ENCODE peak calls at places on chromosome 6, in ten cellular contexts. W is H9, P is tibial nerve, F is right lobe of liver, L is transverse colon, O is endothelial cell, V is mammary epithelial cell, R is adrenal gland, H is body of pancreas, D is HFF-Myc. M is an unnamed sample.

GRCh38 chr6:104595315-104595820 is 264.4 kb downstream of the HACE1 start:
- DNase-seq in D (no peak), H (no peak), F (no peak), W (no peak), L (no peak), P (no peak), O (no peak), V (no peak), R (no peak), M (no peak)

GRCh38 chr6:9233686-9234085 is 798.3 kb upstream of the SLC35B3 start:
- DNase-seq in F (no peak), V (no peak), D (peak), P (no peak), H (no peak), L (no peak), R (no peak), O (no peak), W (no peak), M (no peak)

GRCh38 chr6:153003294-153003645 is 761 bp upstream of the MTRF1L start:
- DNase-seq in D (no peak), R (no peak), V (peak), F (no peak), H (peak), L (no peak), W (no peak), P (no peak), O (peak), M (no peak)

GRCh38 chr6:170080828-170081368 is 210.0 kb downstream of the DLL1 start:
- DNase-seq in D (no peak), L (peak), F (peak), P (no peak), W (peak), R (peak), H (peak), O (peak), V (no peak), M (no peak)

GRCh38 chr6:112036088-112036637 is 17.7 kb upstream of the CCN6 start:
- DNase-seq in R (no peak), P (no peak), H (no peak), D (no peak), V (peak), O (no peak), L (no peak), W (no peak), F (no peak), M (no peak)

GRCh38 chr6:3328796-3329195 is 70.0 kb downstream of the PSMG4 start:
- DNase-seq in D (no peak), W (no peak), H (peak), F (no peak), L (no peak), P (no peak), V (no peak), O (no peak), R (no peak), M (no peak)

GRCh38 chr6:118993803-118994231 is 58.9 kb upstream of the MCM9 start:
- DNase-seq in R (no peak), P (no peak), F (no peak), W (no peak), D (no peak), L (no peak), O (no peak), V (no peak), H (no peak), M (no peak)

GRCh38 chr6:152571089-152571488 is 66.1 kb downstream of the SYNE1 start:
- DNase-seq in P (no peak), V (no peak), H (no peak), D (no peak), R (no peak), L (no peak), W (no peak), F (no peak), O (no peak), M (no peak)

GRCh38 chr6:52157301-52157930 is 28.8 kb upstream of the IL17A start:
- DNase-seq in O (no peak), H (no peak), D (no peak), L (no peak), R (no peak), W (no peak), V (peak), P (no peak), F (no peak), M (no peak)

GRCh38 chr6:155889405-155889804 is 433.8 kb upstream of the NOX3 start:
- DNase-seq in H (no peak), W (no peak), L (peak), V (no peak), D (no peak), F (no peak), R (no peak), P (no peak), O (no peak), M (no peak)

GRCh38 chr6:119533603-119534279 is 184.2 kb upstream of the MAN1A1 start:
- DNase-seq in R (no peak), O (no peak), H (peak), L (no peak), D (peak), F (no peak), W (no peak), V (peak), P (no peak), M (no peak)

GRCh38 chr6:34671801-34672656 is 24.5 kb downstream of the ILRUN start:
- DNase-seq in F (no peak), P (no peak), O (no peak), R (no peak), D (no peak), V (peak), L (peak), W (no peak), H (no peak), M (no peak)

GRCh38 chr6:31169123-31169857 is 1.2 kb downstream of the POU5F1 start:
- DNase-seq in H (no peak), R (no peak), L (no peak), W (no peak), D (no peak), O (no peak), P (no peak), V (no peak), F (no peak), M (no peak)

GRCh38 chr6:53651764-53652401 is 13.7 kb downstream of the KLHL31 start:
- DNase-seq in O (peak), P (peak), W (peak), D (peak), R (peak), V (peak), F (peak), L (peak), H (peak), M (peak)

GRCh38 chr6:130841128-130841728 is 14.0 kb downstream of the SMLR1 start:
- DNase-seq in H (no peak), L (no peak), W (no peak), O (no peak), P (no peak), F (no peak), D (no peak), R (no peak), V (no peak), M (no peak)

GRCh38 chr6:136226674-136227377 is 23.3 kb downstream of the MTFR2 start:
- DNase-seq in R (no peak), V (no peak), O (no peak), W (no peak), D (no peak), L (no peak), F (no peak), H (no peak), P (no peak), M (no peak)

GRCh38 chr6:14950103-14950969 is 295.5 kb upstream of the JARID2 start:
- DNase-seq in F (no peak), O (no peak), L (no peak), V (no peak), D (no peak), P (no peak), H (no peak), R (no peak), W (no peak), M (no peak)

GRCh38 chr6:117989086-117989485 is 82.0 kb downstream of the SLC35F1 start:
- DNase-seq in O (no peak), H (no peak), D (no peak), L (no peak), W (no peak), F (no peak), R (no peak), V (no peak), P (no peak), M (no peak)

GRCh38 chr6:97189767-97190166 is 93.2 kb downstream of the MMS22L start:
- DNase-seq in L (no peak), W (no peak), P (no peak), V (no peak), D (no peak), R (no peak), H (no peak), O (no peak), F (no peak), M (no peak)

GRCh38 chr6:145962581-145962980 is 1.6 kb downstream of the SHPRH start:
- DNase-seq in F (no peak), V (no peak), R (no peak), L (no peak), D (no peak), O (no peak), H (no peak), W (no peak), P (no peak), M (no peak)

GRCh38 chr6:151275566-151275965 is 35.8 kb downstream of the AKAP12 start:
- DNase-seq in H (no peak), P (no peak), V (no peak), R (no peak), L (no peak), D (no peak), O (no peak), W (no peak), F (no peak), M (no peak)

GRCh38 chr6:51495016-51495805 is 592.2 kb downstream of the PKHD1 start:
- DNase-seq in H (peak), L (no peak), O (no peak), D (no peak), R (no peak), F (peak), V (no peak), P (no peak), W (no peak), M (no peak)

GRCh38 chr6:106533079-106533478 is 96.2 kb downstream of the RTN4IP1 start:
- DNase-seq in L (no peak), P (no peak), F (no peak), W (peak), D (no peak), H (no peak), V (no peak), O (no peak), R (no peak), M (no peak)

GRCh38 chr6:149054559-149055194 is 262.8 kb upstream of the TAB2 start:
- DNase-seq in V (no peak), L (no peak), W (no peak), H (peak), D (no peak), F (no peak), P (no peak), O (no peak), R (no peak), M (no peak)

DNA sequence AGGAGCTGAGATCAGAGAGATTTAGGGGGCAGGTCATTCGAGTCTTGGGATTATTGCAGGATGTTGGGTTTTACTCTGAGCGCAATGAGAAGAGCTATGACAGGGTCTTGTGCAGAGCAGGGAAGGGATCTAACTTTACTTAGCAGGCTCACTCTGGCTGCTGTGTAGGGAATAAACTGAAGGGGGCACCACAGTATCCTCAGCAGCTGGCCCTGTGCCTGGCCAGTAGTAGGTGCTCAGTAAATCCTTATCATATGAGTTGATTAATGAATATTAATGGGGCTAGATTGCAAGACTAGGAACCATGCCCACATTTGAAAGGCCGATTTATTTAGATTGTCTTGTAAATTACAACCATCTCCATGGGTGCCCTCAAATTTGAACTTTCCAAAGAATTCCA is 4.6 kb upstream of the MDGA1 start:
- DNase-seq in R (no peak), L (no peak), V (no peak), D (no peak), H (no peak), W (no peak), P (no peak), F (no peak), O (no peak), M (no peak)
- TF ChIP-seq CTCF in R (no peak), L (no peak), V (no peak), D (no peak), H (no peak), W (peak), P (no peak), F (no peak), O (no peak), M (no peak)

GRCh38 chr6:57174511-57174907 is 2.4 kb downstream of the BAG2 start:
- DNase-seq in D (no peak), O (no peak), F (no peak), P (no peak), W (no peak), V (no peak), R (no peak), H (no peak), L (no peak), M (no peak)

GRCh38 chr6:57173056-57173885 is 1.1 kb downstream of the BAG2 start:
- DNase-seq in V (peak), W (peak), O (no peak), F (no peak), L (peak), P (no peak), H (peak), D (no peak), R (peak), M (no peak)

GRCh38 chr6:57177545-57178225 is 5.6 kb downstream of the BAG2 start:
- DNase-seq in P (peak), F (no peak), H (peak), R (no peak), L (peak), W (no peak), O (no peak), D (no peak), V (no peak), M (peak)

GRCh38 chr6:57172136-57173055 is at the start of gene BAG2:
- DNase-seq in F (peak), W (peak), O (peak), D (peak), P (peak), H (peak), R (peak), L (peak), V (peak), M (peak)

DNA sequence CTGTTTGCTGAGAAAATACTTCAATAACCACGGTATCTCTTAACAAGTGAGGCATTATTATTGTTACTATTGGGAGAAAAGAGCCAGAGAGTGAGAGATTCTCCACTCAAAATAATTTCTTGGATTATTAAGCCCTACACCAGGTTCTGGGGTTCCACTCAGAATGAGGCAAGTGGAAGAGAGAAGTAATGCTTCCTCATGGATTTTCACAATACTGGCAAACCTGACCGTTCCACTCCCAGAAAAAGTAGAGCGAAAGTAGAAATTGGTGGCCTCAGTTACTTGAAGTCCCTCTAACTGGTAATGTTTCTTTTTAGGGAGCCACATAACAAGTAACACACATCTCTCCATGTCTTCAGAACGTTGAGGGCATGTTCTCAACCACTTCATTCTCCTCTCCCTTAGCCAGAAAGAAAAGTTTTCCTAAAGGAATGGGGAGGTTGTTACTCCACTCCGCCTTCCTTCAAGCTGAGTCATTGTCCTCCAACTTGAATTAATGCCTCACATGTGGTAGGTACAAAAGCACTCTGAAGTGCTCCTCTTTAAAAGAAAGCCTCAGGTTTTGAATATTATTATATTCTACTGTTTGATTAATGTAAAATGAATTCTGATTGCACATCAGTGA is 1.9 kb downstream of the BAG2 start:
- DNase-seq in H (no peak), V (peak), R (no peak), O (no peak), W (peak), D (peak), L (no peak), F (no peak), P (peak), M (no peak)
- TF ChIP-seq CTCF in H (no peak), V (no peak), R (no peak), O (no peak), W (no peak), D (no peak), L (no peak), F (no peak), P (no peak), M (no peak)

GRCh38 chr6:158506577-158506976 is 53.3 kb upstream of the TMEM181 start:
- DNase-seq in F (no peak), H (no peak), O (peak), D (no peak), L (no peak), P (no peak), V (no peak), W (peak), R (no peak), M (no peak)
- TF ChIP-seq CTCF in F (no peak), H (no peak), O (peak), D (peak), L (no peak), P (no peak), V (no peak), W (peak), R (no peak), M (no peak)

DNA sequence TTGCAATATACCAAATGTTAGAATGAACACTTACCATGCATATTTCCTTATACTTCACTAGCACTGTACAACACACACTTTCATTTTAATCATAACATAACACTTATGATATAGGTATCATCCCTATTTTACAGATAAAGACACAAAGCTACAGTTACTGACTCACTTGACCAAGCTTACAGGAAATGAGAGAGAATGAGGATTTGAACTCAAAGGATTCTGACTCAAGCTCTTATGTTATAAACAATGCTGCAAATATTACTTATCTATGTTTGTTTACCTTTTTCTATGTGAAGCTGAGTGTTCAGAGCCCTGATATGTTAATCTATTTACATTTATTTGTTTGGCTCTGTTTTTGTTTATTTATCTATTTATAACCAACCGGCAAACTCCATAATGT is 245.4 kb downstream of the PTPRK start:
- DNase-seq in R (no peak), H (no peak), W (no peak), D (no peak), O (no peak), P (no peak), L (no peak), F (no peak), V (peak), M (no peak)
- TF ChIP-seq CTCF in R (no peak), H (no peak), W (no peak), D (no peak), O (no peak), P (no peak), L (no peak), F (no peak), V (no peak), M (no peak)

GRCh38 chr6:166443166-166443565 is 60.4 kb upstream of the MPC1 start:
- DNase-seq in H (no peak), O (no peak), W (no peak), P (no peak), L (no peak), F (no peak), R (no peak), D (no peak), V (no peak), M (no peak)
- TF ChIP-seq CTCF in H (no peak), O (no peak), W (peak), P (no peak), L (no peak), F (no peak), R (no peak), D (no peak), V (no peak), M (no peak)

DNA sequence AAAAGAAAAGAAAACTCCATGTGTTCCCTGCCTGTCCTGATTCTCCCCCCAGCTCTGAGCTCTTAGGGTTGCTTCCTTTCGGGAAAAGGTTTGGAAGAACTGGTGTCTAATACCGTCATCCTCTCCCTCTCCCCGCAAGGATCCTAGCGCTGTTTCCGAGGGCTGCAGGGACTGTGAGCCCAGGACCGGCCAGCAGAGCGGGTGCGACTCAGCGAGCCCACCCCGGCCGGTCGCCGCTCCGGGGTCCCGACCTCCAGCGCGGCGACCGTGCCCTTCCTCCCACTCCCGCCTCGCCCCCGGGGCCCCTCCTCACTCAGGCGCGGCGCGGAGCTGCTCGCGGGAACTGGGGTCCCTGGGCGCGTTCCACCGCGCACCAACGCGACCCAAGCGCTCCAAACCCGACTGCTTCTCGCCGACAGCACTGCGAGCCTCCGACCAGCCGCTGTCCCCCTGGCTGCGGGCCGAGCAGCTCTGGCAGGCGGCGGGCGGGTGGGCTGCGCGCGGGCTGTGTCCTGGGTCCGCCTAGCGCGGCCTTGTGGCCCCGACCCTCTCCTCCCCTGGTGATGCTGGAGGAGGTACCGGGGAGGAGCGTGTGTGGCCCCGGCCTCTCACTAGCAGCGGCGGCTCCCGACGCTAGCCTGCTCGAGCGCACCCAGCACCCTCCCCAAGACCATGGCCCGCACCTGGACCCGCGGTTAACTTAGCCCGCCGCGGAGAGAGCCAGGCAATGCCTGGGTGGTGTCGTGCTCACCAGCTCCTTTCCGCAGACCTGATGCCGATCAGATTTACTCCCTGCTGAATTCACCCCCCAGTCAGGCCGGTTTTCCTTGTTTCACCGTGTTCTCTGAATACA is at the start of gene PLA2G7:
- DNase-seq in H (peak), W (peak), R (peak), L (peak), O (peak), F (no peak), V (peak), D (no peak), P (no peak), M (peak)
- TF ChIP-seq CTCF in H (no peak), W (no peak), R (no peak), L (no peak), O (no peak), F (no peak), V (no peak), D (no peak), P (no peak), M (no peak)

GRCh38 chr6:63816979-63817436 is 181.4 kb downstream of the PHF3 start:
- DNase-seq in R (no peak), O (no peak), L (no peak), H (no peak), V (no peak), F (no peak), W (peak), P (no peak), D (no peak), M (no peak)
- TF ChIP-seq CTCF in R (no peak), O (no peak), L (no peak), H (no peak), V (no peak), F (no peak), W (peak), P (no peak), D (peak), M (no peak)